ENCODE peak calls at places on chromosome 15, in four cellular contexts. Z is anterior cingulate cortex, N is NAMALWA, U is activated gamma-delta T cell treated with Interleukin-2 at 50 U/mL for 16 hours. R is an unnamed sample.
A peak's percentile ranks its signal among the peaks of the same experiment; 100 is the strongest.

GRCh38 chr15:57220220-57220619 is 156.1 kb upstream of the CGNL1 start:
- DNase-seq in Z (no peak), U (no peak), N (no peak), R (peak; percentile 15)

GRCh38 chr15:38069506-38069905 is 135.1 kb downstream of the TMCO5A start:
- DNase-seq in N (peak; percentile 45), Z (no peak), U (no peak), R (no peak)

GRCh38 chr15:41844814-41845213 is 6.2 kb downstream of the PLA2G4B start:
- DNase-seq in N (no peak), Z (no peak), U (no peak), R (no peak)

GRCh38 chr15:99427668-99428361 is 138.0 kb upstream of the MEF2A start:
- DNase-seq in N (no peak), U (no peak), Z (no peak), R (no peak)

GRCh38 chr15:90091156-90091931 is 10.9 kb downstream of the IDH2 start:
- DNase-seq in U (no peak), Z (no peak), N (no peak), R (no peak)

GRCh38 chr15:57468486-57468885 is 92.2 kb downstream of the CGNL1 start:
- DNase-seq in U (no peak), N (no peak), Z (no peak), R (no peak)

GRCh38 chr15:56058986-56059385 is 65.6 kb upstream of the NEDD4 start:
- DNase-seq in Z (no peak), U (no peak), N (no peak), R (peak; percentile 24)

GRCh38 chr15:66701422-66702034 is 508 bp upstream of the SMAD6 start:
- DNase-seq in N (peak; percentile 70), U (peak; percentile 30), Z (no peak), R (no peak)

GRCh38 chr15:57124036-57124435 is 205.6 kb downstream of the TCF12 start:
- DNase-seq in Z (no peak), U (no peak), N (no peak), R (no peak)

GRCh38 chr15:33028495-33028894 is 166.0 kb downstream of the FMN1 start:
- DNase-seq in N (no peak), Z (no peak), U (no peak), R (no peak)

GRCh38 chr15:88708256-88709054 is 69.6 kb downstream of the ISG20 start:
- DNase-seq in U (no peak), Z (no peak), N (no peak), R (no peak)

GRCh38 chr15:75723171-75723846 is 10.7 kb upstream of the CSPG4 start:
- DNase-seq in U (no peak), N (no peak), Z (no peak), R (peak; percentile 12)

GRCh38 chr15:38530113-38530512 is 34.5 kb downstream of the RASGRP1 start:
- DNase-seq in Z (no peak), N (no peak), U (no peak), R (no peak)

GRCh38 chr15:66076591-66077319 is 176.8 kb downstream of the MEGF11 start:
- DNase-seq in N (no peak), Z (no peak), U (no peak), R (no peak)

GRCh38 chr15:73928971-73929627 is 2.8 kb downstream of the LOXL1 start:
- DNase-seq in N (no peak), U (no peak), Z (no peak), R (no peak)